ENCODE peak calls at places on chromosome 7, in ten cellular contexts. L, I, F, T, A, X, E, D, S and Q are unnamed samples.

GRCh38 chr7:135744938-135745701 is 3.5 kb downstream of the FAM180A start:
- DNase-seq in E (no peak), F (no peak), D (no peak), T (no peak), L (no peak), A (no peak), S (no peak), I (peak), X (no peak), Q (no peak)

GRCh38 chr7:108024538-108024937 is 21.6 kb upstream of the LAMB1 start:
- DNase-seq in X (no peak), E (no peak), T (no peak), D (no peak), S (no peak), A (no peak), L (no peak), I (no peak), F (no peak), Q (no peak)

GRCh38 chr7:139895141-139895829 is 66.2 kb downstream of the TBXAS1 start:
- DNase-seq in E (no peak), S (no peak), I (no peak), L (no peak), T (no peak), D (no peak), F (no peak), X (no peak), A (no peak), Q (no peak)

GRCh38 chr7:116528008-116528789 is 3.4 kb downstream of the CAV1 start:
- DNase-seq in L (no peak), F (no peak), T (peak), E (no peak), A (no peak), S (no peak), D (no peak), X (no peak), I (peak), Q (peak)

GRCh38 chr7:101993311-101993710 is 175.9 kb downstream of the CUX1 start:
- DNase-seq in L (no peak), I (no peak), F (no peak), S (no peak), D (no peak), X (no peak), T (no peak), A (no peak), E (no peak), Q (peak)

GRCh38 chr7:105521027-105521730 is 892 bp downstream of the PUS7 start:
- DNase-seq in X (peak), F (peak), T (no peak), S (no peak), A (no peak), I (peak), E (peak), D (peak), L (no peak), Q (peak)

GRCh38 chr7:41193738-41194287 is 509.1 kb downstream of the INHBA start:
- DNase-seq in I (no peak), F (no peak), D (no peak), L (no peak), T (no peak), S (no peak), E (no peak), X (no peak), A (no peak), Q (no peak)

GRCh38 chr7:44847920-44848634 is at the start of gene H2AZ2:
- DNase-seq in L (peak), D (peak), T (peak), F (peak), X (peak), S (peak), I (peak), A (peak), E (peak), Q (peak)

GRCh38 chr7:27175005-27175625 is 995 bp upstream of the HOXA10 start:
- DNase-seq in S (no peak), T (peak), X (no peak), A (no peak), E (no peak), F (no peak), D (no peak), I (peak), L (no peak), Q (no peak)

GRCh38 chr7:75650671-75651070 is 88.1 kb downstream of the HIP1 start:
- DNase-seq in E (no peak), F (no peak), I (no peak), T (no peak), L (no peak), A (no peak), S (no peak), D (no peak), X (no peak), Q (peak)

GRCh38 chr7:147282204-147282603 is 1165.6 kb downstream of the CNTNAP2 start:
- DNase-seq in T (no peak), A (no peak), F (no peak), D (no peak), X (no peak), S (no peak), I (no peak), L (no peak), E (no peak), Q (no peak)

GRCh38 chr7:37759519-37759918 is 76.0 kb downstream of the GPR141 start:
- DNase-seq in S (no peak), D (no peak), E (no peak), F (no peak), A (no peak), X (no peak), I (no peak), L (no peak), T (no peak), Q (no peak)

GRCh38 chr7:44972562-44972961 is 6.3 kb downstream of the MYO1G start:
- DNase-seq in T (no peak), I (no peak), D (no peak), L (no peak), X (no peak), S (no peak), F (no peak), E (no peak), A (no peak), Q (no peak)

GRCh38 chr7:144474800-144475521 is 71.5 kb upstream of the NOBOX start:
- DNase-seq in E (no peak), I (no peak), L (no peak), A (no peak), S (no peak), F (no peak), X (no peak), T (no peak), D (no peak), Q (no peak)

GRCh38 chr7:149444260-149444659 is 16.6 kb downstream of the ZNF777 start:
- DNase-seq in D (no peak), S (no peak), A (no peak), E (no peak), I (no peak), F (no peak), X (no peak), T (no peak), L (no peak), Q (no peak)

GRCh38 chr7:159211540-159212182 is 67.0 kb upstream of the VIPR2 start:
- DNase-seq in D (no peak), A (no peak), S (no peak), E (no peak), T (no peak), I (no peak), L (no peak), F (no peak), X (no peak), Q (no peak)

GRCh38 chr7:69599211-69599878 is 1.1 kb downstream of the AUTS2 start:
- DNase-seq in A (no peak), D (peak), F (no peak), T (no peak), L (no peak), X (no peak), E (no peak), S (no peak), I (no peak), Q (peak)

GRCh38 chr7:104230606-104231005 is 22.8 kb upstream of the ORC5 start:
- DNase-seq in F (no peak), X (no peak), D (no peak), L (no peak), A (no peak), T (no peak), E (no peak), I (no peak), S (no peak), Q (no peak)

GRCh38 chr7:4074994-4075393 is 607.1 kb upstream of the FOXK1 start:
- DNase-seq in T (no peak), I (no peak), L (no peak), S (no peak), E (no peak), X (no peak), F (no peak), D (no peak), A (no peak), Q (no peak)

GRCh38 chr7:91759205-91759863 is 121.2 kb downstream of the MTERF1 start:
- DNase-seq in D (peak), X (no peak), A (no peak), S (no peak), F (no peak), T (no peak), I (peak), E (no peak), L (no peak), Q (no peak)

GRCh38 chr7:17206354-17206905 is 92.0 kb upstream of the AHR start:
- DNase-seq in E (no peak), A (no peak), S (no peak), I (no peak), X (no peak), F (no peak), L (no peak), T (no peak), D (no peak), Q (no peak)

GRCh38 chr7:2201686-2202360 is 30.9 kb downstream of the MAD1L1 start:
- DNase-seq in E (no peak), F (no peak), A (no peak), X (no peak), S (no peak), I (no peak), T (no peak), D (no peak), L (no peak), Q (peak)

GRCh38 chr7:142459557-142459963 is 201.7 kb upstream of the PRSS58 start:
- DNase-seq in A (no peak), D (no peak), L (no peak), X (no peak), S (no peak), E (no peak), F (no peak), T (no peak), I (peak), Q (no peak)

GRCh38 chr7:91162415-91162814 is 101.8 kb upstream of the FZD1 start:
- DNase-seq in S (no peak), T (no peak), I (no peak), E (no peak), A (no peak), X (no peak), D (no peak), F (no peak), L (no peak), Q (no peak)

GRCh38 chr7:89685287-89685686 is 469.0 kb upstream of the STEAP1 start:
- DNase-seq in D (no peak), S (no peak), E (no peak), A (no peak), F (no peak), L (no peak), I (no peak), X (no peak), T (no peak), Q (no peak)

GRCh38 chr7:132709971-132710567 is 133.8 kb upstream of the PLXNA4 start:
- DNase-seq in I (peak), F (no peak), S (no peak), A (no peak), L (no peak), X (peak), E (no peak), T (peak), D (no peak), Q (no peak)

GRCh38 chr7:100509213-100509612 is 25.5 kb downstream of the NYAP1 start:
- DNase-seq in L (no peak), E (no peak), X (no peak), S (no peak), I (peak), T (peak), F (no peak), A (no peak), D (no peak), Q (peak)

GRCh38 chr7:37448057-37448636 is 517 bp downstream of the ELMO1 start:
- DNase-seq in A (no peak), L (no peak), X (no peak), D (peak), I (no peak), F (no peak), S (peak), E (peak), T (no peak), Q (peak)

GRCh38 chr7:75905785-75906604 is 9.0 kb upstream of the POR start:
- DNase-seq in E (no peak), L (no peak), S (no peak), X (peak), F (peak), A (no peak), T (peak), D (no peak), I (peak), Q (peak)

GRCh38 chr7:90708841-90709317 is 112.8 kb downstream of the CDK14 start:
- DNase-seq in A (no peak), L (no peak), S (no peak), T (no peak), I (peak), F (no peak), E (no peak), D (no peak), X (no peak), Q (no peak)

GRCh38 chr7:107210400-107210799 is 41.6 kb downstream of the HBP1 start:
- DNase-seq in X (no peak), L (no peak), E (no peak), T (no peak), I (no peak), A (no peak), D (no peak), F (no peak), S (no peak), Q (no peak)

GRCh38 chr7:27145167-27145883 is 1.8 kb upstream of the HOXA5 start:
- DNase-seq in E (no peak), D (no peak), S (no peak), A (no peak), L (no peak), X (no peak), I (no peak), F (no peak), T (no peak), Q (peak)

GRCh38 chr7:73707045-73707631 is 12.3 kb downstream of the STX1A start:
- DNase-seq in F (no peak), X (no peak), A (no peak), E (no peak), T (no peak), S (no peak), L (no peak), I (no peak), D (no peak), Q (peak)

GRCh38 chr7:134720091-134720935 is 59.1 kb upstream of the CALD1 start:
- DNase-seq in L (no peak), E (no peak), S (no peak), A (no peak), D (no peak), I (no peak), T (no peak), F (no peak), X (no peak), Q (no peak)

GRCh38 chr7:7438851-7439250 is 96.8 kb downstream of the COL28A1 start:
- DNase-seq in E (no peak), D (no peak), S (no peak), F (no peak), L (no peak), I (peak), X (peak), T (peak), A (no peak), Q (peak)

GRCh38 chr7:88344956-88345832 is 38.5 kb upstream of the STEAP4 start:
- DNase-seq in A (no peak), X (no peak), L (no peak), T (no peak), S (no peak), D (peak), I (peak), F (peak), E (no peak), Q (peak)

GRCh38 chr7:138116156-138116555 is 39.9 kb downstream of the AKR1D1 start:
- DNase-seq in F (no peak), T (no peak), S (no peak), E (no peak), I (peak), A (no peak), X (peak), L (no peak), D (no peak), Q (peak)